ENCODE peak calls at places on chromosome 16, in five cellular contexts. A, Q, X, I and R are unnamed samples.

GRCh38 chr16:89188064-89188441 is 12.3 kb downstream of the SLC22A31 start:
- DNase-seq in Q (no peak), I (peak), A (no peak), X (no peak), R (no peak)

GRCh38 chr16:82758904-82759303 is 132.1 kb downstream of the CDH13 start:
- DNase-seq in X (no peak), A (no peak), I (no peak), Q (no peak), R (no peak)

GRCh38 chr16:85246973-85247372 is 134.7 kb upstream of the CIBAR2 start:
- DNase-seq in X (no peak), Q (no peak), A (no peak), I (no peak), R (no peak)

GRCh38 chr16:86288716-86289294 is 221.5 kb upstream of the FOXF1 start:
- DNase-seq in X (no peak), I (no peak), Q (no peak), A (no peak), R (no peak)

GRCh38 chr16:18969050-18969854 is 14.5 kb upstream of the TMC7 start:
- DNase-seq in I (peak), X (peak), A (peak), Q (peak), R (peak)

GRCh38 chr16:89574681-89575246 is 794 bp upstream of the CPNE7 start:
- DNase-seq in Q (peak), A (peak), I (no peak), X (peak), R (no peak)

GRCh38 chr16:48608452-48608851 is 1.5 kb downstream of the N4BP1 start:
- DNase-seq in Q (no peak), X (peak), I (no peak), A (no peak), R (peak)

GRCh38 chr16:75251280-75252048 is at the start of gene BCAR1:
- DNase-seq in I (peak), X (peak), A (no peak), Q (peak), R (peak)

GRCh38 chr16:50152807-50153647 is at the start of gene TENT4B:
- DNase-seq in A (peak), Q (peak), I (peak), X (peak), R (peak)

GRCh38 chr16:89589241-89589926 is 13.8 kb downstream of the CPNE7 start:
- DNase-seq in Q (no peak), X (no peak), A (no peak), I (no peak), R (no peak)

GRCh38 chr16:31108035-31108793 is at the start of gene BCKDK:
- DNase-seq in X (peak), A (peak), Q (peak), I (peak), R (peak)

DNA sequence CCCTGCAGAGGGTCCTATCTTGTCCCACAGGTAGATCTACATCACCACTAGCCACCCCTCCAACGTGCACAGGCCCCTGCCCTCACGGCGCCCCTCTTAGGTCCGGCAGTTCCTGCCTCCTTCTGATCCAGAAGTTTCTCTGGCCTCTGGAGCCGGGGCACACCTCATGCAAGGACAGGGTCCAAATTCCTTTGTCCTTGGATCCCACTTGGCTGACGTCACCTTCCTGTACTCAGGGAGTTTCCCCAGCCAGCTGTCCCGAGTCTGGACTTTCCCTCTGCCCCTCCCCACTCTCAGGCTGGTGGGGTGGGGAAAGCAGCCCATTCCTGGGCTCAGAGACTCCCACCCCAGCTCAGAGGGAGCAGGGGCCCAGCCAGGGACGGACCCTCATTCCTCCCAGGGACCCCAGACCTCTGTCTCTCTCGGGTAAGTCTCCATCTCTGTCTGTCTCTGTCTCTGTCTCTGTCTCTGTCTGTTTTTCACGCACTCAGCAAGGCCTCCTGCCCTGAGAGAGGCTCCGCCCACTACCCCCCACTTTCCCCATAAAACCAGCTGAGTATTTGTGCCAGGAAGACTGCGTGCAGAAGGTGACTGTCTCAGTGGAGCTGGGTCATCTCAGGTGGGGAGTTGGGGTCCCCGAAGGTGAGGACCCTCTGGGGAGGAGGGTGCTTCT is at the start of gene IL32:
- DNase-seq in Q (peak), A (peak), X (peak), I (peak), R (no peak)
- TF ChIP-seq CTCF in Q (no peak), A (no peak), X (no peak), I (no peak), R (no peak)

DNA sequence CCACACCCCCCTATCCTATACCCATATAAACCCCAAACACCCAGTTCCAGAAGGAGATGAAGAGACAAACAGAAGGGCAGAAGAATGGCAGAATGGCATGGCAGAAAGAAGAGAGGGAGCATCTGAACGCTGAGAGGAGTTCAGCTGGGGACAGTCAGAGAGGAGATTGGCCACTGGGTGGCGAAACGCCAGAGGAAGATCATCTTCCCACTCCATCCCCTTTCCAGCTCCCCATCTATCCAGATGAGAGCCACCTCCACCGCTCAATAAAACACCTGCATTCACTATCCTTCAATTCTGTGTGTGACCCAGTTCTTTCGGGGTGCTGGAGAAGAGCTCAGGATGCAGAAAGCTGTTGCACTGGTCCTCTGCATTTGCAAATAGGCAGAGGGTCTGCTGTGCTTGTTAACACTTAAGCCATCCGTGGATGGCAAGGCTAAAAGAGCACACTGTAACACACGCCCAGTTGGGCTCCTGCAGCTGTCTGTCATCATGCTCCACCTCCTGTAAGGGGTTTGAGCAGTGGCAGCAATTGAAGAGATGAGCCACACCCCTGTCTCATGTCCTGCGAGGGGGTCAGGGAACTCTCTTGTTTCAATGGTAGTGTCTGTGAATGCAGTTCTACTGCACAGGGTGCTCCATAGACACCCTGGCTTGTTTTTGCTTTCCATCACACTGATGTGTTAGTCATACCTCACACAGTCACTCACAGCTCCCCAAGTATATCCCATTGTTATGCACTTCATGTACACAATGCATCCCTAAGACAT is 1034.8 kb upstream of the RBFOX1 start:
- DNase-seq in X (no peak), A (no peak), Q (no peak), I (no peak), R (no peak)
- TF ChIP-seq CTCF in X (no peak), A (no peak), Q (no peak), I (no peak), R (no peak)

GRCh38 chr16:8957061-8957392 is 6.7 kb downstream of the USP7 start:
- DNase-seq in I (no peak), Q (no peak), A (no peak), X (no peak), R (no peak)

GRCh38 chr16:8958344-8958808 is 5.3 kb downstream of the USP7 start:
- DNase-seq in Q (peak), A (no peak), I (peak), X (peak), R (no peak)

GRCh38 chr16:8956265-8957060 is 7.2 kb downstream of the USP7 start:
- DNase-seq in Q (no peak), I (no peak), A (no peak), X (no peak), R (no peak)

GRCh38 chr16:8957509-8958157 is 6.1 kb downstream of the USP7 start:
- DNase-seq in I (no peak), Q (no peak), A (no peak), X (no peak), R (no peak)

DNA sequence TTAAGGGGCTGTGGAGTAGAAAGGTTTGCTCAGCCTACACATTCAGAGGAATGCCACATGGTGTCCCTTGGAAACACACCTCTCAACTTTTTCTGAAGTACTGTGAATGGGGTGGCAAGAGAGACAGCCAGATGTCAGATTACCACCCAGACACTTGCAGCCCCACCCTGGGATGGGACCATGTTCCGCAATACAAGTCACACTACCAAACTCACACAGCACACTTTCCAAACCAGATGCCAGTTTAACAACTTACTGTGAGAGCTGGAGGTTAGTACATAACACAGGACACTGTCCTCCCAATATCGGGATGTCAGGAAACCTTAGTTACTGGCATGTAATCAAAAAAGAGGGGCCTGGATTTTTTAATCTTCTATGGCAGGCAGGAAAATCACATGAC is 7.9 kb downstream of the USP7 start:
- DNase-seq in X (no peak), I (no peak), A (no peak), Q (no peak), R (no peak)
- TF ChIP-seq CTCF in X (no peak), I (no peak), A (no peak), Q (no peak), R (no peak)

DNA sequence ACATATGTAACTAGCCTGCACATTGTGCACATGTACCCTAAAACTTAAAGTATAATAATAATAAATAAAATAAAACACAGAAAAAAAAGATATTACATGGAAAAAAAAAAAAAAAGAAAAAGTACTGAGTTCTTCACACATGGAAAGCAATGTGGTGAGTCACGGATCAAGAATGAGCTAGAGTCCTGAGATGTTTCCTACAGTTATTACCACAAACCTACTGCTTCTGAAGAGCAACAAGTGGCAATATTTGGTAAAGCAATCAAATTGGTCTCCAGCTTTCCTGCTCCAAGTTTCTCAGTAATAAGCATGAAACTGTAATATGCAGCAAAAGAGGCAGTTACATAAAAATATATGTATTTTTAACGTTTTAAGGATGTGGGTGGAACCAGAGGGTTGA is 223.3 kb upstream of the SALL1 start:
- DNase-seq in I (no peak), X (peak), Q (peak), A (no peak), R (no peak)
- TF ChIP-seq CTCF in I (no peak), X (no peak), Q (no peak), A (no peak), R (no peak)

GRCh38 chr16:3935921-3936320 is 55.4 kb upstream of the CREBBP start:
- DNase-seq in I (no peak), A (no peak), X (no peak), Q (no peak), R (no peak)

GRCh38 chr16:3938471-3938842 is 57.9 kb upstream of the CREBBP start:
- DNase-seq in I (no peak), X (no peak), Q (no peak), A (no peak), R (no peak)

GRCh38 chr16:3937066-3937875 is 56.8 kb upstream of the CREBBP start:
- DNase-seq in Q (no peak), A (no peak), X (no peak), I (no peak), R (no peak)

GRCh38 chr16:3934491-3935185 is 54.1 kb upstream of the CREBBP start:
- DNase-seq in Q (no peak), I (no peak), X (no peak), A (no peak), R (no peak)

DNA sequence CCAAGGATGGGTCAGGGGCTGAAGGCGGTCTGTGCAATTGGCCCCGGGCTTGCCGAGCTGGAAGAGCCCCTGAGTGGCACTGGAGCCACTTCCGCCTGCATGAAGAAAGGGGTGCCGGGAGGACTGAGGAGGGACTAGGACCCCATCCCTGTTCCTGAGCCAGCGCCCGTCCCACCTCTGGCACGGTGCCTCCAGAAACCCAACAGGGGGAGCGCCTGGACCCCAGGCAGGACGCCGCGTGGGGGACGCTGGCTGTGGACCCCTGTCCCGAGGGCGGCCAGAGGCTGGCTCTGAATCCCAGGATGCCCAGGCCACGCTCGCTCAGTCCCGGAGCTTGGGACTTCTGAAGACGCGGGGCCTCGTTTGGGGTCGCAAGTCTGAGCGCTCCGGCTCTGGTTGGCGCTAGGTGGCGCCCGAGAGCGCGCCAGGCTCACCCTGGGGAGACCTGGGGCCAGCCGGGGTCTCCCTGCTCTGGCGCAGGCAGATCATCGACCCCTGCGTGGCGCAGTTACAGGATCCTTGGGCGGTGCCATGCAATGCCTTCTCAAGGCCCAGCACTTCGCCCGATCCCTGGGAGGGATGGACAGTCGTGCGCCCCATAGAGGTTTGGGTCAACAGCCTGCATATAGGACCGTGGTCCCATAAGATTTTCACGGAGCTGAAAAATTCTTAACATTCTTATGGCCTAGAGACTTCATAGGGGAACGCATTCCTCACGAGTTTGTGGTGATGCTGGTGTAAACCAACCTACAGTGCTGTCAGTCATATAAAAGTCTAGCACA is 58.5 kb upstream of the CREBBP start:
- DNase-seq in X (peak), A (peak), Q (peak), I (peak), R (peak)
- TF ChIP-seq CTCF in X (peak), A (peak), Q (peak), I (peak), R (peak)

GRCh38 chr16:15542261-15542660 is 100.7 kb downstream of the MARF1 start:
- DNase-seq in Q (no peak), A (no peak), X (no peak), I (no peak), R (no peak)

GRCh38 chr16:15535772-15536171 is 101.4 kb downstream of the BMERB1 start:
- DNase-seq in I (no peak), X (no peak), Q (no peak), A (no peak), R (no peak)

GRCh38 chr16:15538484-15538883 is 104.1 kb downstream of the BMERB1 start:
- DNase-seq in I (no peak), Q (no peak), X (no peak), A (no peak), R (no peak)

GRCh38 chr16:15536813-15537212 is 102.4 kb downstream of the BMERB1 start:
- DNase-seq in A (no peak), X (no peak), I (no peak), Q (no peak), R (no peak)

DNA sequence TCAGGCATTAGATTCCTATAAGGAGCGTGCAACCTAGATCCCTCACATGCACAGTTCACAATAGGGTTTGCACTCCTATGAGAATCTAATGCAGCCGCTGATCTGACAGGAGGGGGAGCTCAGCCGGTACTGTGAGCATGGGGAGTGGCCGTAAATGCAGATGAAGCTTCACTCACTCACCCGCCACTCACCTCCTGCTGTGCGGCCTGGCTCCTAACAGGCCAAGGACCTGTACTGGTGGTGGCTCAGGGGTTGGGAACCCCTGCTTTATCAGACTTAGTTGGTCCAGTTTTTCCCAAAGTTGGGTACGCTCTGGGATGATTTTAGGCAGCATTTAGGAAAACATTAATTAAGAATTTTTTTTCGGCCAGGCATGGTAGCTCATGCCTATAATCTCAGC is 103.8 kb downstream of the MARF1 start:
- DNase-seq in I (no peak), X (no peak), A (no peak), Q (no peak), R (no peak)
- TF ChIP-seq CTCF in I (no peak), X (no peak), A (no peak), Q (no peak), R (no peak)

DNA sequence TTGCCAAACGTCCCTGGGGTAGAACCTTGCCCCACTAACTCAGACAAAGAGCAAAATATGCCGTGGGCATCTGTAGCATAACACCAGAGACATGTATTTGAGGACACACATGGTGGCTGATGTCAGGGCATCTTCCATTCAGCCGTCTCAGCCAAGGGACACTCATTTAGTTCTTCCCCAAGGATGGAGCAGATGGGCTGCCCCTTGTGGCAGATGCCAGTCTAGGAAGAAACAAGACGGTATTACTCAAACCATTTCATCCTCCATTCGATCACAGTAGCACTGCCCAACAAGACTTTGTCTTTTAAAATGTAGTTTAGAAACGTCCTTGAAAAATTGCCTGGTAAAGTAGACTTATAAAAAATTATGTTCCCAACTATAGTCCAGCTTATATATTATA is 937.6 kb upstream of the EEF2KMT start:
- DNase-seq in A (no peak), X (no peak), Q (no peak), I (no peak), R (no peak)
- TF ChIP-seq CTCF in A (no peak), X (no peak), Q (no peak), I (no peak), R (no peak)

DNA sequence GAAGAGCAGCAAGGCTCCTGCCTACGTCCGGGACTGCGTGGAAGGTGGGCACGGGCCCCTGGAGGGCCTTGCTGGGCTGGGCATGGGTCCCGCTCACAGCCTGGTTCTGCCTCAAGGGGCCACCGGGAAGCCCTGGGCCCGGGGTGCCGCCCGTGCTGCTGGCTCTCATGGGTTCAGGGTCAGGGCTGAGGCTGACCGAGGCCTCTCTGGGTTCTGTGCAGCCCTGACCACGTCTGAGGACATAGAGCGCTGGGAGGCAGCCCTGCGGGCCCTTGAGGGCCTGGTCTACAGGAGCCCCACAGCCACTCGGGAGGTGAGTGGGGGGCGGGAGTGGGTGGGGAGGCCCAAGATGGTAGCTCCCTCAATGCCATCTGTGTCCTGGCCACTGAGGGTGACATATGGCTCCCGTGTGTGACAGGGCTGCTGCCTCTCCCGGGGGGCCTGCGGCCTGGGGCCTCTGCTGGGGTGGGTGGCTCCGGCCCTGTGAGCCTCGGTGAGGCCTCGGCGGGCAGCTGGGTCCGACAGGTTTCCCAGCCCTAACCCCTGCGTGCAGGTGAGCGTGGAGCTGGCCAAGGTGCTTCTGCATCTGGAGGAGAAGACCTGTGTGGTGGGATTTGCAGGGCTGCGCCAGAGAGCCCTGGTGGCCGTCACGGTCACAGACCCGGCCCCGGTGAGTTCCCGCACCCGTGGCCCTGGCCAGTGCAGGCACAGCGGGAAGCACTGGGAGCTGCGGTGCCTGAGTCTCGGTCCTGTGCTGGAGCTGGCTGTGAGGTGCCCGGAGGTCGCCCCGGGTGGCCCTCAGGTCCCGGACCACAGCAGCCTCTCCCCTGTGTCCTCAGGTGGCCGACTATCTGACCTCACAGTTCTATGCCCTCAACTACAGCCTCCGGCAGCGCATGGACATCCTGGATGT is 9.2 kb downstream of the TELO2 start:
- DNase-seq in X (no peak), A (no peak), Q (no peak), I (no peak), R (no peak)
- TF ChIP-seq CTCF in X (no peak), A (no peak), Q (no peak), I (no peak), R (no peak)